ENCODE peak calls at places on chromosomes 5 and 9, in five cellular contexts. D, J, Y, R and V are unnamed samples.
A peak's percentile ranks its signal among the peaks of the same experiment; 100 is the strongest.

GRCh38 chr9:108130896-108131295 is 641.3 kb upstream of the KLF4 start:
- DNase-seq in D (no peak), J (no peak), Y (no peak), R (no peak), V (no peak)

GRCh38 chr5:159301351-159301911 is 28.9 kb downstream of the IL12B start:
- DNase-seq in D (no peak), J (no peak), Y (no peak), R (no peak), V (peak; percentile 24)

GRCh38 chr9:136694163-136694864 is 7.1 kb upstream of the AGPAT2 start:
- DNase-seq in D (peak; percentile 75), J (peak; percentile 94), Y (no peak), R (peak; percentile 92), V (peak; percentile 18)

GRCh38 chr5:168434746-168435321 is 51.4 kb upstream of the RARS1 start:
- DNase-seq in D (no peak), J (no peak), Y (no peak), R (no peak), V (peak; percentile 73)

GRCh38 chr5:143033535-143034260 is 263.5 kb downstream of the ARHGAP26 start:
- DNase-seq in D (peak; percentile 31), J (no peak), Y (no peak), R (no peak), V (peak; percentile 95)

GRCh38 chr9:95031711-95032461 is 285.6 kb downstream of the FANCC start:
- DNase-seq in D (no peak), J (no peak), Y (no peak), R (no peak), V (no peak)

GRCh38 chr9:77084094-77084493 is 64.6 kb downstream of the FOXB2 start:
- DNase-seq in D (no peak), J (no peak), Y (no peak), R (no peak), V (no peak)

GRCh38 chr9:116491219-116491618 is 195.9 kb upstream of the TRIM32 start:
- DNase-seq in D (no peak), J (no peak), Y (no peak), R (no peak), V (no peak)

GRCh38 chr9:110410926-110411325 is 73.3 kb upstream of the TXNDC8 start:
- DNase-seq in D (no peak), J (no peak), Y (no peak), R (no peak), V (no peak)

GRCh38 chr9:71295928-71296327 is 174.5 kb upstream of the TRPM3 start:
- DNase-seq in D (no peak), J (no peak), Y (no peak), R (no peak), V (no peak)

GRCh38 chr9:92637886-92638620 is 31.9 kb downstream of the IPPK start:
- DNase-seq in D (no peak), J (no peak), Y (no peak), R (no peak), V (no peak)

GRCh38 chr5:122741681-122742080 is 33.2 kb upstream of the SNX2 start:
- DNase-seq in D (no peak), J (no peak), Y (no peak), R (no peak), V (peak; percentile 13)

GRCh38 chr9:10265102-10265708 is 347.6 kb downstream of the PTPRD start:
- DNase-seq in D (no peak), J (no peak), Y (no peak), R (no peak), V (peak; percentile 82)

GRCh38 chr9:121216406-121216805 is 14.7 kb upstream of the RAB14 start:
- DNase-seq in D (no peak), J (no peak), Y (no peak), R (no peak), V (no peak)

GRCh38 chr5:5146530-5147160 is 6.5 kb downstream of the ADAMTS16 start:
- DNase-seq in D (no peak), J (no peak), Y (no peak), R (no peak), V (no peak)

GRCh38 chr5:72244862-72245371 is 75.1 kb downstream of the MRPS27 start:
- DNase-seq in D (peak; percentile 70), J (peak; percentile 54), Y (no peak), R (peak; percentile 43), V (peak; percentile 61)

GRCh38 chr5:10600629-10601245 is 36.9 kb downstream of the ANKRD33B start:
- DNase-seq in D (no peak), J (no peak), Y (no peak), R (no peak), V (no peak)

GRCh38 chr5:123125953-123126352 is 36.9 kb downstream of the PRDM6 start:
- DNase-seq in D (peak; percentile 10), J (peak; percentile 12), Y (no peak), R (no peak), V (peak; percentile 77)

GRCh38 chr5:72363146-72363802 is 43.1 kb downstream of the PTCD2 start:
- DNase-seq in D (peak; percentile 63), J (no peak), Y (no peak), R (no peak), V (peak; percentile 87)

GRCh38 chr5:106094128-106094726 is 1576.5 kb downstream of the EFNA5 start:
- DNase-seq in D (peak; percentile 27), J (no peak), Y (peak; percentile 3), R (peak; percentile 40), V (peak; percentile 69)

GRCh38 chr5:13567819-13568218 is 376.7 kb downstream of the DNAH5 start:
- DNase-seq in D (peak; percentile 27), J (no peak), Y (no peak), R (no peak), V (peak; percentile 72)

GRCh38 chr9:79657891-79658290 is 86.1 kb downstream of the TLE4 start:
- DNase-seq in D (no peak), J (no peak), Y (no peak), R (no peak), V (no peak)

GRCh38 chr5:2254880-2255750 is 372.4 kb upstream of the IRX4 start:
- DNase-seq in D (no peak), J (no peak), Y (no peak), R (no peak), V (no peak)

GRCh38 chr9:124320062-124320973 is 62.6 kb downstream of the NEK6 start:
- DNase-seq in D (peak; percentile 64), J (peak; percentile 81), Y (no peak), R (peak; percentile 92), V (peak; percentile 60)

GRCh38 chr5:55816342-55816741 is 34.8 kb upstream of the IL31RA start:
- DNase-seq in D (peak; percentile 38), J (no peak), Y (no peak), R (no peak), V (peak; percentile 97)

GRCh38 chr5:164394686-164395187 is 889.3 kb downstream of the MAT2B start:
- DNase-seq in D (no peak), J (no peak), Y (no peak), R (no peak), V (no peak)

GRCh38 chr5:124212949-124213348 is 533.5 kb downstream of the ZNF608 start:
- DNase-seq in D (no peak), J (no peak), Y (no peak), R (no peak), V (no peak)

GRCh38 chr5:68884893-68885292 is 208.9 kb upstream of the SLC30A5 start:
- DNase-seq in D (peak; percentile 31), J (no peak), Y (no peak), R (peak; percentile 36), V (no peak)

GRCh38 chr5:77180167-77181081 is 30.1 kb upstream of the PDE8B start:
- DNase-seq in D (no peak), J (no peak), Y (no peak), R (peak; percentile 73), V (no peak)

GRCh38 chr5:103808464-103809106 is 246.0 kb upstream of the NUDT12 start:
- DNase-seq in D (peak; percentile 65), J (peak; percentile 36), Y (no peak), R (peak; percentile 61), V (peak; percentile 50)

DNA sequence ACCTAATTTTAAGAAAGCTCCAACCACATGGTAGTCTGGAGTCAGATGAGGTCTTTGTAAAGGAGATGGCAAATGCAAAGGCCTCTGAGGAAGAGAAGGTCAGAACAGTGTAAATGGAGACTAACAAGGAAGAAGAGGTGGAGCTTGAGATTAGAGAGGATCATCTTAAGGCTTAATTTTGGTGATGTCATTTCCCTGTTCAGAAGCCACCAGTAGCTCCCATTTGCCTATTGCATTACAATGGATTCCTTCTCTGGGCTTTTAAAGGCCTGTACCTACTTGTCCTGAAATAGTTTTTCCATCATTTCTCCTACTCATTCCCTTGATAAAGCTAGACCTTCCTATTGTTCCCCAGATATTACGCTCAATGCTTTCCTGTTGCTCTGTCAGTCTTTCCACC is 16.1 kb downstream of the PCSK5 start:
- DNase-seq in D (peak; percentile 13), J (no peak), Y (no peak), R (no peak), V (no peak)
- TF ChIP-seq RCOR1 in D (no peak), J (no peak), Y (no peak), R (no peak), V (no peak)

DNA sequence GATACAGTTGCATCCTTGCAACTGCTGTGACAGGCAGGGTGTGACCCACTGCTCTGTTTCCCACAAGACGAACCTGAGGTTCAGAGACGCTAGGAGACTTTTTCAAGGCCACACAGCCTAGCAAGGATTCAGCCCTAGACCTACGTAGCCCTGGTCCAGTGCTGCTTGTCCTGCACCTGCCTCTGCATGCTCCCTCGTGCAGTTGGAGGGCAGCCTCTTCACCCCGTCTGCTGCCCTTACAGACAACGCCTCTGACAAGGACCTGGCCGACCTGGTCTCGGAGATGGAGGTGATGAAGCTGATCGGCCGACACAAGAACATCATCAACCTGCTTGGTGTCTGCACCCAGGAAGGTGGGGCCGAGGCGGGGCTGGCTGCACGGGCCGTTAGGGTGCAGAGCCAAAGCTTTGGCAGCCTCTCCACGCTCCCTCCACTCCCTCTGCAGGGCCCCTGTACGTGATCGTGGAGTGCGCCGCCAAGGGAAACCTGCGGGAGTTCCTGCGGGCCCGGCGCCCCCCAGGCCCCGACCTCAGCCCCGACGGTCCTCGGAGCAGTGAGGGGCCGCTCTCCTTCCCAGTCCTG is 8.5 kb downstream of the FGFR4 start:
- DNase-seq in D (no peak), J (no peak), Y (no peak), R (no peak), V (no peak)
- TF ChIP-seq RCOR1 in D (no peak), J (no peak), Y (no peak), R (no peak), V (no peak)

GRCh38 chr5:109567374-109568044 is 122.2 kb upstream of the MAN2A1 start:
- DNase-seq in D (no peak), J (peak; percentile 17), Y (no peak), R (no peak), V (peak; percentile 28)
- TF ChIP-seq RCOR1 in D (no peak), J (no peak), Y (no peak), R (no peak), V (no peak)

GRCh38 chr5:80961376-80962281 is 1.5 kb downstream of the RASGRF2 start:
- DNase-seq in D (no peak), J (no peak), Y (no peak), R (no peak), V (peak; percentile 23)
- TF ChIP-seq RCOR1 in D (no peak), J (no peak), Y (no peak), R (no peak), V (no peak)

DNA sequence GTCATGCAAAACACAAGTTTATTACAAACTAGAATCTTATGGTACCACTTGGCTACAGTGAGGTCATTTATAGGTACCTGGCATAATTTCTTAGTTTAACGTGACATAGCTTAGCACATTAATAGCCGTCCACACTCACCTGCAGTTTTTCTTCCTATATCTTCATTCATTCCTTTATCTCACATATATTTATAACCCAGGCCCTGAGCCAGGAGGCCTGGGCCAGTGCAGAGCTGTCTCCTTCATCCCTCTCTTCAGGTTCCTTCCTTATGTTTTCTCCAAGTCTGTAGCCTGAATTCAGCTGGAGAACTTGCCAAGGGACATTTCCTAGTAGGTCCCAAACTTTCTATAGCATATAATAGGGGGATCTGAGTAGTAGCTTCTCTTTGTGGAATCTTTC is 367.9 kb upstream of the SGCD start:
- DNase-seq in D (no peak), J (no peak), Y (no peak), R (no peak), V (no peak)
- TF ChIP-seq RCOR1 in D (no peak), J (no peak), Y (no peak), R (no peak), V (no peak)

GRCh38 chr9:113636165-113636564 is 172.6 kb downstream of the RGS3 start:
- DNase-seq in D (no peak), J (no peak), Y (no peak), R (no peak), V (peak; percentile 91)
- TF ChIP-seq RCOR1 in D (no peak), J (no peak), Y (no peak), R (no peak), V (no peak)